ENCODE peak calls at places on chromosomes 3 and 15, in ten cellular contexts. U is Panc1, Q is GM23338, D is HepG2, M is suprapubic skin, B is upper lobe of left lung, Y is HL-60, R is HCT116, Z is stomach, T is SK-N-SH. X is an unnamed sample.

GRCh38 chr3:74661672-74662071 is 47.2 kb upstream of the CNTN3 start:
- DNase-seq in U (no peak), Q (no peak), D (no peak), M (no peak), B (no peak), Y (no peak), R (no peak), Z (no peak), T (no peak), X (no peak)

GRCh38 chr3:153840487-153840886 is 280.7 kb upstream of the ARHGEF26 start:
- DNase-seq in U (no peak), Q (no peak), D (no peak), M (no peak), B (no peak), Y (no peak), R (no peak), Z (no peak), T (no peak), X (no peak)

GRCh38 chr3:194300392-194300758 is 50.8 kb downstream of the CPN2 start:
- DNase-seq in U (no peak), Q (peak), D (peak), M (peak), B (no peak), Y (no peak), R (no peak), Z (peak), T (no peak), X (peak)

GRCh38 chr15:91866971-91867372 is 13.5 kb downstream of the SLCO3A1 start:
- DNase-seq in U (no peak), Q (no peak), D (no peak), M (no peak), B (peak), Y (no peak), R (no peak), Z (no peak), T (no peak), X (no peak)

GRCh38 chr15:96268421-96269204 is 61.9 kb upstream of the NR2F2 start:
- DNase-seq in U (no peak), Q (peak), D (no peak), M (no peak), B (no peak), Y (no peak), R (no peak), Z (no peak), T (no peak), X (no peak)

GRCh38 chr15:88397506-88397905 is 69.7 kb downstream of the MRPL46 start:
- DNase-seq in U (no peak), Q (no peak), D (no peak), M (no peak), B (no peak), Y (no peak), R (no peak), Z (no peak), T (no peak), X (no peak)

GRCh38 chr3:16864610-16865313 is 20.0 kb upstream of the PLCL2 start:
- DNase-seq in U (no peak), Q (no peak), D (peak), M (no peak), B (no peak), Y (no peak), R (no peak), Z (no peak), T (no peak), X (no peak)

GRCh38 chr15:67828379-67828968 is 3.2 kb downstream of the SKOR1 start:
- DNase-seq in U (no peak), Q (peak), D (no peak), M (no peak), B (peak), Y (no peak), R (no peak), Z (no peak), T (no peak), X (no peak)

GRCh38 chr3:119647843-119648575 is 12.4 kb downstream of the POPDC2 start:
- DNase-seq in U (no peak), Q (no peak), D (no peak), M (no peak), B (no peak), Y (no peak), R (no peak), Z (no peak), T (no peak), X (no peak)

GRCh38 chr3:58839964-58840363 is 173.4 kb upstream of the FAM3D start:
- DNase-seq in U (no peak), Q (no peak), D (no peak), M (no peak), B (no peak), Y (no peak), R (no peak), Z (no peak), T (no peak), X (no peak)

GRCh38 chr3:141863497-141863896 is 12.9 kb upstream of the ATP1B3 start:
- DNase-seq in U (no peak), Q (no peak), D (no peak), M (no peak), B (no peak), Y (peak), R (no peak), Z (no peak), T (no peak), X (no peak)

GRCh38 chr15:69893863-69894262 is 203.9 kb downstream of the TLE3 start:
- DNase-seq in U (no peak), Q (peak), D (no peak), M (no peak), B (no peak), Y (no peak), R (no peak), Z (no peak), T (peak), X (no peak)

GRCh38 chr3:126135056-126135397 is 45.4 kb downstream of the ALDH1L1 start:
- DNase-seq in U (no peak), Q (no peak), D (no peak), M (peak), B (no peak), Y (no peak), R (no peak), Z (peak), T (peak), X (peak)

GRCh38 chr3:11022115-11022514 is 29.6 kb downstream of the SLC6A1 start:
- DNase-seq in U (no peak), Q (no peak), D (no peak), M (no peak), B (no peak), Y (no peak), R (no peak), Z (no peak), T (no peak), X (no peak)

GRCh38 chr3:14265246-14265962 is 86.8 kb downstream of the LSM3 start:
- DNase-seq in U (no peak), Q (no peak), D (peak), M (no peak), B (no peak), Y (no peak), R (no peak), Z (no peak), T (no peak), X (no peak)

GRCh38 chr3:162799910-162800309 is 1303.3 kb downstream of the OTOL1 start:
- DNase-seq in U (no peak), Q (peak), D (no peak), M (no peak), B (no peak), Y (no peak), R (no peak), Z (no peak), T (no peak), X (no peak)

GRCh38 chr15:101179341-101180153 is 72.3 kb downstream of the CHSY1 start:
- DNase-seq in U (no peak), Q (no peak), D (no peak), M (peak), B (peak), Y (no peak), R (no peak), Z (no peak), T (no peak), X (no peak)

GRCh38 chr3:173943264-173943663 is 545.7 kb downstream of the NLGN1 start:
- DNase-seq in U (no peak), Q (no peak), D (no peak), M (no peak), B (no peak), Y (no peak), R (no peak), Z (no peak), T (no peak), X (no peak)

GRCh38 chr15:64247906-64248541 is 85.2 kb upstream of the PPIB start:
- DNase-seq in U (peak), Q (peak), D (peak), M (no peak), B (no peak), Y (peak), R (peak), Z (no peak), T (peak), X (no peak)

GRCh38 chr3:113758389-113759029 is 11.7 kb downstream of the ATP6V1A start:
- DNase-seq in U (no peak), Q (no peak), D (no peak), M (no peak), B (no peak), Y (no peak), R (no peak), Z (no peak), T (no peak), X (no peak)

GRCh38 chr3:123723527-123724168 is 138.8 kb upstream of the HACD2 start:
- DNase-seq in U (peak), Q (peak), D (peak), M (no peak), B (no peak), Y (peak), R (peak), Z (peak), T (peak), X (peak)

GRCh38 chr15:68378595-68378994 is 53.4 kb downstream of the ITGA11 start:
- DNase-seq in U (no peak), Q (no peak), D (no peak), M (peak), B (no peak), Y (no peak), R (no peak), Z (no peak), T (no peak), X (peak)

GRCh38 chr3:13348671-13349396 is 71.3 kb downstream of the NUP210 start:
- DNase-seq in U (no peak), Q (peak), D (no peak), M (no peak), B (no peak), Y (peak), R (no peak), Z (no peak), T (no peak), X (no peak)

GRCh38 chr15:78213425-78213750 is 21.0 kb downstream of the ACSBG1 start:
- DNase-seq in U (no peak), Q (no peak), D (no peak), M (peak), B (no peak), Y (no peak), R (no peak), Z (no peak), T (no peak), X (no peak)

GRCh38 chr3:27467545-27467944 is 16.6 kb downstream of the SLC4A7 start:
- DNase-seq in U (no peak), Q (peak), D (peak), M (no peak), B (no peak), Y (no peak), R (no peak), Z (no peak), T (peak), X (no peak)

GRCh38 chr3:194979173-194979572 is 291.8 kb downstream of the XXYLT1 start:
- DNase-seq in U (no peak), Q (no peak), D (no peak), M (peak), B (no peak), Y (no peak), R (no peak), Z (no peak), T (no peak), X (no peak)

GRCh38 chr3:16338124-16338523 is 73.1 kb downstream of the OXNAD1 start:
- DNase-seq in U (no peak), Q (no peak), D (no peak), M (no peak), B (peak), Y (peak), R (no peak), Z (peak), T (no peak), X (no peak)

GRCh38 chr15:58643996-58644395 is 105.5 kb downstream of the ADAM10 start:
- DNase-seq in U (no peak), Q (no peak), D (no peak), M (no peak), B (no peak), Y (no peak), R (no peak), Z (no peak), T (no peak), X (no peak)

GRCh38 chr3:148450819-148451218 is 246.9 kb upstream of the AGTR1 start:
- DNase-seq in U (no peak), Q (peak), D (peak), M (no peak), B (no peak), Y (no peak), R (no peak), Z (peak), T (no peak), X (no peak)

GRCh38 chr3:66812126-66812525 is 186.0 kb upstream of the KBTBD8 start:
- DNase-seq in U (no peak), Q (no peak), D (no peak), M (no peak), B (no peak), Y (no peak), R (no peak), Z (no peak), T (no peak), X (no peak)

GRCh38 chr3:155190686-155191085 is 102.8 kb downstream of the STRIT1 start:
- DNase-seq in U (no peak), Q (no peak), D (no peak), M (no peak), B (no peak), Y (no peak), R (no peak), Z (no peak), T (no peak), X (no peak)

GRCh38 chr3:15646924-15647511 is 45.5 kb downstream of the BTD start:
- DNase-seq in U (peak), Q (no peak), D (no peak), M (peak), B (no peak), Y (no peak), R (peak), Z (no peak), T (no peak), X (peak)

GRCh38 chr15:35557544-35557943 is 11.6 kb upstream of the DPH6 start:
- DNase-seq in U (peak), Q (no peak), D (peak), M (no peak), B (no peak), Y (no peak), R (peak), Z (no peak), T (no peak), X (no peak)

DNA sequence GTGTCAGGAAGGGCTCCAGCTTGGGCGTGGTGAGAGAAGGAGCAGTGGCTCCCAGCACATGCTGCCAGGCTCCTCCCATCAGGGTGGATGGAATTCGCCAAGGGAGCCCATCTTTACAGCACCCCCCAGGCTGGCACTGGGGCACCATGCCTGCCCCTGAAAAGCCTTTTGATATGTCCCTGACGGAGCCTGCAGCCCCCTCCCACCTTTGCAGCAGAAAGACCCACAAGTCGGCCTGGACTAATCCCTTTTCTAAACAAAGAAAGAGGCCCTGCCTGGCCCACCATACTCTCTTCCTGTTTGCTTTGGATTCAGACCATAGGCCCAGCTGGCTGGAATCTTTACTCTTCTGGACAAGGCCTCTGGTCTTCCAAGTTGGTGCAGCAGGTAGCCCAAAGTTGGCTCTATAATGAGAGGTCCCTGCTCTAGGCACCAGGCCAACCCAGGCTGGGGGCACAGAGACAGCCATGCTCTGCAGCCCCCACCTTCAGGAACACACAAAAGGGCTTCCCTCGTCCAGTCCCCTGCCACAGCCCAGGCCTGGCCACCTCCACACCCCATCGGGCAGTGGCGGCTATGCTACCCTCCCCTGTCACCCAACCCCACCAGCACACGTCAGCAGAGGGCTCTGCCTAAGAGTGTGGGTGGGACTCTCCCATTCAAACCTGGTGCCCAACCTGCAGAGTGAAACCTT is 5.4 kb downstream of the ANPEP start:
- DNase-seq in U (no peak), Q (no peak), D (peak), M (no peak), B (no peak), Y (no peak), R (no peak), Z (peak), T (peak), X (no peak)
- TF ChIP-seq POLR2AphosphoS5 in U (no peak), Q (no peak), D (no peak), M (no peak), B (no peak), Y (no peak), R (no peak), Z (no peak), T (no peak), X (no peak)

DNA sequence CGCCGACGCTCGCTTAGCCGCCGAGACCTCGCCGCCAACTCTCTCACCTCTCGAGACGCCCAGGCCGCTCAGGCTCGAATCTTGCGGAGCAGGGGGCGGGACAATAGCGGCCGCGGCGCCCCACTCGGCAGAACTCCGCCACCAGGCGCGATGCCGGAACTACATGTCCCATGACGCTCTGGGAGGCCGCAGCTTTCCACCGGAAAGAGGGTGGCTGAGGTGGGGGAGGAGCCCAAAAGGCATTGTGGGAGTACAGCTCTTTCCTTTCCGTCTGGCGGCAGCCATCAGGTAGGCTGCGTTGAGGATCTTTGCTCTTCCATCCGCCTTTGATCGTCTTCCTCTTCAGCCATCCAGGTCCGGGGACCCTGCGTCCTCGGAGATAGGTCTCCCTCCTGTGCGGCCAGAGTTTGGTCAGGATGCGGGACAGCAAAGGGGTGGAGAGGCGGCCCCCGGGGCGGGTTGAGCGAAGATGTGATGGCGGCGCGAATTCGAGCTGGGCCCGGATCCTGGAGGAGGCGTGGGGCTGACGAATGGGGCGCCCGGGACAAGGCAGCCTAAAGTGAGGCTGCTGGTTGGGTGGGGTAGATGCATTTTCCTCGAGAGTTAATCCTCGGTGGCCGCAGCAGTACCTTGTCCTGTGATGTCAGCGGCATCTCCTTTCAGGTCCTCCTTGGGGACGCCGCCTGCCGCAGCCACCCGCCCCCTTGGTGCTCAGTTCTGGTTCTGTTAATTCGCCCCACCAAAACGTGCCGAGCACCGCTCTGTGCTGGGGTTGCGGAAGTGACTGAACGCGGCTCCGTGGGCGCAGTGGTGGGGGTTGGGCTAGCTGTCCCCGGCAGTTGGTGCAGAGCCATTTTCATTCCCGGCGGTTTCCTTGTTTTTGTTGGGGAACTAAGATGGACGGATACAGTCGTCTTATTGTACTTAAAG is at the start of the genes NKIRAS1 and RPL15:
- DNase-seq in U (peak), Q (peak), D (peak), M (peak), B (peak), Y (peak), R (peak), Z (peak), T (peak), X (peak)
- TF ChIP-seq CTCF in U (no peak), Q (no peak), D (peak), M (peak), B (peak), Y (no peak), R (no peak), Z (peak), T (no peak), X (peak)

GRCh38 chr3:45021936-45022335 is 4.2 kb upstream of the CLEC3B start:
- DNase-seq in U (no peak), Q (no peak), D (no peak), M (no peak), B (no peak), Y (no peak), R (no peak), Z (no peak), T (no peak), X (no peak)

GRCh38 chr3:45021524-45021923 is 4.6 kb upstream of the CLEC3B start:
- DNase-seq in U (no peak), Q (no peak), D (no peak), M (no peak), B (no peak), Y (no peak), R (no peak), Z (no peak), T (no peak), X (peak)

GRCh38 chr3:45024601-45025262 is 1.4 kb upstream of the CLEC3B start:
- DNase-seq in U (no peak), Q (no peak), D (no peak), M (no peak), B (no peak), Y (peak), R (no peak), Z (no peak), T (no peak), X (no peak)

GRCh38 chr3:45026038-45026437 is at the start of gene CLEC3B:
- DNase-seq in U (no peak), Q (no peak), D (no peak), M (no peak), B (peak), Y (no peak), R (no peak), Z (no peak), T (no peak), X (peak)

DNA sequence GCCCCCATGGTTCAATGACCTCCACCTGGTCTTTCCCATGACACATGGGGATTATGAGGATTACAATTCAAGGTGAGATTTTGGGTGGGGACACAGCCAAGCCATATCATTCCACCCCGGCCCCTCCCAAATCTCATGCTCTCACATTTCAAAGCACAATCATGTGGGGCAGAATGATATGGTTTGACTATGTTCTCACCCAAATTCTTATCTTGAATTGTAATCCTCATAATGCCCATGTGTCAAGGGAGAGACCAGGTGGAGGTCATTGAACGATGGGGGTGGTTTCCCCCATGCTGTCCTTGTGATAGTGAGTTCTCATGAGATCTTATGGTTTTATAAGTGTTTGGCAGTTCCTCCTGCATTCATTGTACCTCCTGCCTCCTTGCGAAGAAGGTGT is 2.4 kb upstream of the CLEC3B start:
- DNase-seq in U (no peak), Q (no peak), D (no peak), M (no peak), B (no peak), Y (no peak), R (no peak), Z (no peak), T (no peak), X (no peak)
- TF ChIP-seq POLR2AphosphoS5 in U (no peak), Q (no peak), D (no peak), M (no peak), B (no peak), Y (no peak), R (no peak), Z (no peak), T (no peak), X (no peak)

DNA sequence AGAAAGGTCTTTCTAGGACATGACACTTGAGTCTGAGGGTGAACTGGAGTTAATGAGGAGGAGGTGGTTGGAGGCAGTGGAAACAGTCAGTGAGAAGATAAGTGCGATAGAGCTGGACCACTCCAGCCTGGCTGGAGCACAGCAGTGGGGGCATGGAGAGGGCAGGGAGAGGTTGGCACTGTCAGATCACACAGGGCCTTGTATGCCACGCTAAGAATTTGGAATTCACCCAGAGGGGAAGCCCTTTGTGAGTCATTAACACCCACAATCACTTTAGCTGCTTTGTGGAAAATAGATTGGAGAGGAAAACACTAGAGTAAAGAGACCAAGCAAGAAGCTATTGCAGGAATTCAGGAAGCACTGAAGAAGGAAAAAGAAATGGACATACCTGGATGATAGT is 83.3 kb downstream of the ZNF621 start:
- DNase-seq in U (no peak), Q (no peak), D (no peak), M (no peak), B (no peak), Y (no peak), R (no peak), Z (no peak), T (no peak), X (no peak)
- TF ChIP-seq CTCF in U (no peak), Q (no peak), D (no peak), M (no peak), B (no peak), Y (no peak), R (no peak), Z (no peak), T (no peak), X (no peak)

GRCh38 chr3:184169896-184170875 is 4.5 kb upstream of the AP2M1 start:
- DNase-seq in U (no peak), Q (peak), D (no peak), M (no peak), B (no peak), Y (no peak), R (no peak), Z (no peak), T (no peak), X (no peak)
- TF ChIP-seq POLR2AphosphoS5 in U (no peak), Q (no peak), D (no peak), M (no peak), B (no peak), Y (no peak), R (no peak), Z (no peak), T (no peak), X (no peak)